ENCODE peak calls at places on chromosomes 6 and 20, in seven cellular contexts. K is neural progenitor cell, H is GM12865, G is BE2C, U is sigmoid colon, L is brain microvascular endothelial cell, J is GM20000. Q is an unnamed sample.

GRCh38 chr6:19869464-19869863 is 32.3 kb downstream of the ID4 start:
- DNase-seq in K (peak), H (no peak), G (no peak), U (no peak), L (no peak), J (no peak), Q (no peak)

GRCh38 chr20:47789081-47789998 is 4.1 kb upstream of the SULF2 start:
- DNase-seq in K (no peak), H (no peak), G (peak), U (no peak), L (no peak), J (no peak), Q (peak)

GRCh38 chr6:35727206-35727934 is 9.5 kb upstream of the ARMC12 start:
- DNase-seq in K (peak), H (peak), G (peak), U (peak), L (peak), J (no peak), Q (peak)

GRCh38 chr20:34862724-34863123 is 9.9 kb downstream of the GGT7 start:
- DNase-seq in K (no peak), H (no peak), G (no peak), U (no peak), L (no peak), J (no peak), Q (no peak)

GRCh38 chr6:91088515-91088914 is 501.6 kb upstream of the MAP3K7 start:
- DNase-seq in K (no peak), H (no peak), G (peak), U (no peak), L (no peak), J (no peak), Q (no peak)

GRCh38 chr20:38610521-38610920 is 8.9 kb downstream of the ARHGAP40 start:
- DNase-seq in K (no peak), H (no peak), G (no peak), U (no peak), L (peak), J (no peak), Q (no peak)

GRCh38 chr6:33607784-33608161 is 13.3 kb upstream of the ITPR3 start:
- DNase-seq in K (no peak), H (peak), G (no peak), U (no peak), L (no peak), J (peak), Q (no peak)

GRCh38 chr6:53111865-53112264 is 36.8 kb downstream of the GCM1 start:
- DNase-seq in K (no peak), H (no peak), G (no peak), U (no peak), L (no peak), J (no peak), Q (no peak)

GRCh38 chr20:52242237-52243230 is 51.0 kb upstream of the ZFP64 start:
- DNase-seq in K (peak), H (no peak), G (no peak), U (no peak), L (no peak), J (peak), Q (no peak)

GRCh38 chr6:88339816-88340215 is 173.7 kb upstream of the CNR1 start:
- DNase-seq in K (no peak), H (no peak), G (no peak), U (no peak), L (no peak), J (no peak), Q (no peak)

GRCh38 chr6:169424821-169425240 is 171.2 kb upstream of the THBS2 start:
- DNase-seq in K (no peak), H (no peak), G (no peak), U (no peak), L (peak), J (no peak), Q (no peak)

GRCh38 chr6:39452306-39452705 is 129.8 kb upstream of the KCNK16 start:
- DNase-seq in K (no peak), H (peak), G (no peak), U (no peak), L (peak), J (no peak), Q (no peak)

GRCh38 chr6:42507901-42508300 is 55.9 kb upstream of the UBR2 start:
- DNase-seq in K (no peak), H (no peak), G (no peak), U (no peak), L (no peak), J (no peak), Q (no peak)

GRCh38 chr20:4853004-4853403 is 131.3 kb downstream of the PRND start:
- DNase-seq in K (no peak), H (no peak), G (no peak), U (peak), L (no peak), J (no peak), Q (no peak)
- TF ChIP-seq CTCF in K (no peak), H (no peak), G (no peak), U (no peak), L (no peak), J (no peak), Q (no peak)

DNA sequence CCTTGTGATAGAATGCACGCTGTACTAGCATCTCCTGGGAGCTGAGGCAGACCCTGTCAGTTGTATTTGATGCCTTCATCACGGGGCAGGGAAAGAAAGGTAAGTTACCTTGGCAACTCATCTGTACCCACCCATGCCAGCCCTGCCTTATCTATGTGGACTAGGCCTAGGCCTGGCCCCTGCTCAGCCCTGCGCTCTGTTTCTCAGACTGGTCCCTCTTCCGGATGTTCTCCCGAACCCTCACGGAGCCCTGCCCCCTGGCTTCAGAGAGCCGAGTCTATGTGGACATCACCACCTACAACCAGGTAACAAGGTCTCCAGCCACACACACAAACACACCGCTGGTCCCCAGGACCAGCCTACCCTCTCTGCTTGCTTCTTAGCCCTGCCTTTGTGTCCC is 4.2 kb downstream of the PIGT start:
- DNase-seq in K (no peak), H (no peak), G (no peak), U (no peak), L (no peak), J (no peak), Q (no peak)
- TF ChIP-seq CTCF in K (no peak), H (no peak), G (no peak), U (no peak), L (no peak), J (no peak), Q (no peak)

GRCh38 chr20:17721802-17722486 is 22.2 kb downstream of the BANF2 start:
- DNase-seq in K (no peak), H (no peak), G (no peak), U (no peak), L (no peak), J (no peak), Q (no peak)
- TF ChIP-seq CTCF in K (no peak), H (no peak), G (no peak), U (no peak), L (peak), J (no peak), Q (no peak)

DNA sequence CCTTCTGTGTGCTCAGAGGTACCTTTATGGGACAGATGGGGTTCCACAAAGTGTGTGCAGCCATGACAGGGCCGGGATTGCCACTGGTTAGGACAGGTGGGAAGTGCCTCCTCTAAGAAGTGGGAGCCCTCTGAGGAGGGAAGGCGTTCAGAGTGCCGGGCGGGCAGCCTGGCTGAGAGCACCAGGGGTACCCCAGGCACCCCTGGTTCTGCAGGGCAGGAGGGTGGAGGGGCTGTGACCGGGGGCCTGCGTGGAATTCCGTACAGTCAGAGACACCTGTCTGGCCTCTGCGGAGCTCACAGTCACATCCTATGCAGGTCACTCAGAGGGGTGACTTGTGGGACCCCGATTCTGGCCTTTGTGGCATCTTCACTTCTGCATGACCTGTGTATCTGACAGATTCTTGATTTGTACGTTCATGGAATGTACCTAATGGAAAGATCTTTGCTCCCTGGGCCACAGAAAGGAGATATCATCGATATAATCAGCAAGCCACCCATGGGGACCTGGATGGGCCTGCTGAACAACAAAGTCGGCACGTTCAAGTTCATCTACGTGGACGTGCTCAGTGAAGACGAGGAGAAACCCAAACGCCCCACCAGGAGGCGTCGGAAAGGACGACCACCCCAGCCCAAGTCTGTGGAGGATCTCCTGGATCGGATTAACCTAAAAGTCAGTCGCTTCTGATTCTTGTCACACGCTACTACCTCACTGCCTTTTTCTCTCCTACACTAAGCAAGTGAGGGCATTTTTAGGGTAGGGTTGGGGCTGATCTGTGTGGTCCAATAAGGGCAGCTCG is 190.9 kb downstream of the SASH1 start:
- DNase-seq in K (no peak), H (no peak), G (no peak), U (no peak), L (no peak), J (no peak), Q (no peak)
- TF ChIP-seq CTCF in K (no peak), H (no peak), G (no peak), U (no peak), L (no peak), J (no peak), Q (no peak)

DNA sequence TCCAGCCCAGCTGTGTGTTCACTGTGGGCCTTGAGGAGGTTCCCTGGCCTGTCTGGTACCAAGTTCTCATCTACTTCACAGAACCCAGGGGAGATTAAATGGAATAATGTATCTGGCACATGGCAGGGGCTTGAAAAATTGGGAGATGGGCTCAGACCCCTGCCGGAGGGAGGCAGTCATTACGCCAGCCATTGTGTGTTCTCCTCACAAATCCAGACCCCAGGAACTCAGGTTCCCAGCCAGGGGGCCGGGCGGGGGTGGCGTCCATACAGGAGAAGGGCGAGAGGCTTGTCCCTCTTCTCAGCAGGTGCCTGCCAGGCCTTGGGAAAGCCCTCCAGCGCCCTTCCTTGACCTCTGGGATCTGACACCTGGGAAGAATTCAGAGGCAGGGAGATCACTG is 8.1 kb downstream of the NOL4L start:
- DNase-seq in K (no peak), H (no peak), G (no peak), U (no peak), L (no peak), J (no peak), Q (no peak)
- TF ChIP-seq CTCF in K (peak), H (no peak), G (peak), U (no peak), L (peak), J (no peak), Q (peak)

DNA sequence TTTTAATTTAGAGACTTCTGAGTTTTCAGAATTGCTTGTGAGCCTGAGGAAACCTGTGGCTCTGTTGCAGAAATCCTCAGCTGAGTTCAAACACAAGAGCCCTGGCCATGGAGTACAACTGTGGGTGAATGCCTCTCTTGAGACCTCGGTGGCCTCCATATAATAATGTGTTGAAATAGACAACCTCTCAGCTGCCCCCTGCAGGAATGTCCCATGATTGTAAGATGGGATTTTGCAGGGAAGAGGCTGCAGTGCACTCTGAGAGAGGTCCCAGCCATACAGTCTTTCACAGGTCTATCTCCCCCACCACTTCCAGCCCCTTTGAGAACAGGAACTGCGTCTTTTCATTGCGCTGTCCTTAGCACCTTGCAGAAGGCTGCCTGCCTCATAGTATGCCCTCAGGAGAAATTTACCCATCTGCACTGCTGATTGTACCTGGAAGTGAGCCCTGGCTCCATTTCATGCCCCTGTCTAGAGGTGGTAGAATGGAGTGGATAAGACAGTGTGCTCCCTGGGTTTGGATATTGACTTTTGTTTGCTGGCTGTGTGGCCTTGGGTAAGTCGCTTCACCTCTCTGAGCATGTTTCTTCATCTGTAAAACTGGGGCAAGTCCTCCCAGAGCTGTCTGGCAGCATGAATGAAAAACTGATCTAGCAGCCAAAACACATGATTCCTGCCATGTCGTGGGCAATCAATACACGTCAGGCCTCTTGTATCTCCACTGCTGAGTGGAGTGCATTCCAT is 16.8 kb upstream of the CDH22 start:
- DNase-seq in K (peak), H (peak), G (peak), U (no peak), L (peak), J (no peak), Q (no peak)
- TF ChIP-seq CTCF in K (peak), H (peak), G (peak), U (no peak), L (peak), J (no peak), Q (peak)

DNA sequence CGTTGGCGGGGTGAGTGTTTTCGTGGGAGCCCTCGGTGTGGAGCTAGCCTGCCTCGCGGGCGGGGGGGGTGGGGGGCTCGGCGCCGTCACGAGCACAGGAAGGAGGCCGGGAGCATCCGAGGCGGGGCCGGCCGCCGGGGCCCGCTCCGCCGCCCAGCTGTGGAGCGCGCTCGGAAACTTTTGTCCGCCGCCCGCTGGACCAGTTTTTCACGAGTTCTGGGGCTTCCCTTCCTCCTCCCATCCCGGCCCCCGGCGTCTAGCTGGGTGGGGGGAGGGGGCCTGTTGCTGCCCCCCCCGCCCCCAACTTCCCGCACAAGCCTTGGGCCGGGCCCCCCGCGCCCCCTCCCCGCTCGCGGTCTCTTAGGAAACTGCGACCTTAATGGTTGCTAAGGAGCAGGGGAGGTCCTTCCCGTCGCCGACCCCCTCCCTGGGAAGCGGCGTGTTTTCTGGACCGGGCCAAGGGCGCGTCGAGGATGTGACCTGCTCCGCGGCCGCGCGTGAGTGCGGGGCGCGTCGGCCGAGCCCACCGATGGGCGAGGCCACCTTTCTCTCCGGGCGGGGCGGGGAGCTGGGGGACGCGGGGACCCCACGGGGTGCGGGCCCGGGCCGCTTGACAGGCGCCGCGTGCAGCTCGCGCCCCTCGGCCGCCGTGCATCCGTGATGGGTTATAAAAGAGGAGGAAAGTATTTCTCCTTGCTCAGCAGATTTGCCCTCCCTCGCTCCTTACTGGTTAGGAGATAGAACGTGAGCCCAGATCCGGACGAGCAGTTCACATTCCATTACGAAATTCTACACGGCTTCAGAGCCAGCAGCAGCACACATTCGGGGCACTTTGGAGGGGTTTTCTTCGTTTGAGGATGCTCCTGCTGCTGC is 1.4 kb downstream of the RREB1 start:
- DNase-seq in K (peak), H (peak), G (peak), U (peak), L (peak), J (peak), Q (peak)
- TF ChIP-seq CTCF in K (no peak), H (no peak), G (no peak), U (no peak), L (no peak), J (no peak), Q (no peak)

DNA sequence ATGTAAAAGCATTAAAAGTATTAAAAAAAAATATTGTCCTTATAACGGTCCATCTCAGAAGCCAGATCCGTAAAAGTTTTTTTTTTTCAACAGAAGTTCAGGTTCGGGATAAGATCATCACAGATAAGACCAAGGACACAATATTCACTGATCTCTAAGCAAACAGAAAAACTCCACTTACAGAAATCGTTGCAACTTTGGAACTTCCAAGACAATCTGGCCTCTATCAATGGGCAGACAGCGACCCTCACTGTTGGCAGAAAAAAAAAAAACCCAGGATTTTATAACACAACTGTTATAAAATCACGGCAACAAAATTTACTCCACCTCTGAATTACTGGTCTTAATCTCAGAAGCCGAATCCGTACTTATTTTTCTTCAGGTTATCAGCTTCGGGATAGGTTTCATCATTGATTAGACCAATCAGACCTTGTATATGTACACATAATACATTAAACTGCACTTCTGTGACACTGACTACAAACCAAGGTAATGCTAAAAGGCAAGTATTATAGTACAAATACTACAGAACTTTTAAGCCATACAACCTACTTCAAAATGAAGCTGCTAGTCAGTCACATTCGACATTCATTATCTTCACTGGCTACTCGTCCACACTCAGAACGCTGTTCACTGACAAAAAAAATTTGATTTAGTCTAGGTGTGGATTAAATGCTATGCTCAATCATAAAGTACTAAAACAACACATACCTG is 34.7 kb upstream of the SYNCRIP start:
- DNase-seq in K (no peak), H (peak), G (no peak), U (no peak), L (no peak), J (no peak), Q (no peak)
- TF ChIP-seq CTCF in K (peak), H (no peak), G (peak), U (no peak), L (peak), J (peak), Q (no peak)

GRCh38 chr6:160042014-160042773 is 73.3 kb downstream of the IGF2R start:
- DNase-seq in K (no peak), H (no peak), G (no peak), U (no peak), L (peak), J (no peak), Q (no peak)

GRCh38 chr6:160042788-160043301 is 74.0 kb downstream of the IGF2R start:
- DNase-seq in K (no peak), H (no peak), G (no peak), U (no peak), L (peak), J (no peak), Q (no peak)

GRCh38 chr6:160040055-160040454 is 71.2 kb downstream of the IGF2R start:
- DNase-seq in K (no peak), H (no peak), G (no peak), U (no peak), L (no peak), J (no peak), Q (no peak)

GRCh38 chr6:160040527-160041264 is 71.8 kb downstream of the IGF2R start:
- DNase-seq in K (no peak), H (no peak), G (no peak), U (no peak), L (no peak), J (no peak), Q (no peak)

DNA sequence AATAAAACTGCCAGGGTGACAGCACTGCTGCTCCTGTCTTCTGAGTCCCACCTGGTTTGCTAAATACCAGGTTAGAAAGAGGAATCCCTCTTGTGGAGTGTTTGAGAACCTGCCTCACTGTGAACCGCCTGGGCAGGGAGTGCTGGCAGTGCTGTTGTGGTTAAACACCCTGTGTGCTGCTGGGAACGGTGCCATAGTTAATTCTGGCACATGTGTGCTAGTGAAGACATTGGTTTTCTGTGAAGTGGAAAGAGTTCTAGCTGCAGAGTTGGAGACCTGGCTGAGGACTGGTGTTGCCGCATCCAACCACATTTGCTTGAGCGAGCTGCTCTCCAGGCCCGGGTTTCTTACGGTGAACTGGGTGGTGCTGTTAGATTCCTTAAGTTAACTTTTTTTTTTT is 72.7 kb downstream of the IGF2R start:
- DNase-seq in K (no peak), H (no peak), G (no peak), U (no peak), L (peak), J (no peak), Q (no peak)
- TF ChIP-seq CTCF in K (no peak), H (no peak), G (no peak), U (no peak), L (peak), J (no peak), Q (no peak)